ENCODE peak calls at places on chromosome 4, in four cellular contexts. Y, S, K and Z are unnamed samples.

GRCh38 chr4:99587803-99588202 is 13.2 kb downstream of the MTTP start:
- DNase-seq in Y (no peak), S (no peak), K (no peak), Z (no peak)

GRCh38 chr4:98663226-98664006 is 5.0 kb upstream of the TSPAN5 start:
- DNase-seq in Y (no peak), S (peak), K (peak), Z (peak)

GRCh38 chr4:176548571-176548970 is 228.8 kb downstream of the SPCS3 start:
- DNase-seq in Y (no peak), S (no peak), K (no peak), Z (no peak)

GRCh38 chr4:79613269-79613995 is 205.4 kb upstream of the GK2 start:
- DNase-seq in Y (no peak), S (no peak), K (no peak), Z (no peak)

GRCh38 chr4:59881632-59882031 is 1318.5 kb upstream of the ADGRL3 start:
- DNase-seq in Y (no peak), S (no peak), K (no peak), Z (no peak)

GRCh38 chr4:40253906-40254305 is 57.1 kb downstream of the RHOH start:
- DNase-seq in Y (no peak), S (no peak), K (no peak), Z (no peak)

GRCh38 chr4:30757357-30757756 is 37.2 kb downstream of the PCDH7 start:
- DNase-seq in Y (peak), S (no peak), K (no peak), Z (no peak)

GRCh38 chr4:183950536-183950935 is 45.4 kb downstream of the STOX2 start:
- DNase-seq in Y (no peak), S (no peak), K (no peak), Z (no peak)

GRCh38 chr4:116702949-116703348 is 382.4 kb downstream of the TRAM1L1 start:
- DNase-seq in Y (no peak), S (no peak), K (no peak), Z (no peak)

GRCh38 chr4:120052840-120053239 is 13.8 kb downstream of the MAD2L1 start:
- DNase-seq in Y (peak), S (no peak), K (no peak), Z (no peak)

GRCh38 chr4:8834681-8835220 is 36.9 kb downstream of the HMX1 start:
- DNase-seq in Y (no peak), S (no peak), K (no peak), Z (no peak)

GRCh38 chr4:155953151-155954117 is at the start of gene CTSO:
- DNase-seq in Y (peak), S (peak), K (peak), Z (peak)

GRCh38 chr4:88599714-88600113 is 7.4 kb downstream of the HERC3 start:
- DNase-seq in Y (no peak), S (no peak), K (no peak), Z (no peak)

GRCh38 chr4:97987019-97987648 is 156.1 kb downstream of the STPG2 start:
- DNase-seq in Y (no peak), S (no peak), K (no peak), Z (no peak)

GRCh38 chr4:103011378-103012025 is 8.0 kb downstream of the SLC9B1 start:
- DNase-seq in Y (no peak), S (no peak), K (no peak), Z (no peak)

GRCh38 chr4:121070274-121070673 is 2.1 kb downstream of the NDNF start:
- DNase-seq in Y (no peak), S (no peak), K (no peak), Z (no peak)

GRCh38 chr4:67873116-67873515 is 10.7 kb downstream of the TMPRSS11D start:
- DNase-seq in Y (no peak), S (no peak), K (no peak), Z (no peak)

GRCh38 chr4:8391972-8392371 is 48.6 kb downstream of the ACOX3 start:
- DNase-seq in Y (peak), S (no peak), K (no peak), Z (no peak)

GRCh38 chr4:147056951-147057630 is 111.4 kb upstream of the TTC29 start:
- DNase-seq in Y (no peak), S (no peak), K (no peak), Z (no peak)

GRCh38 chr4:6019316-6020263 is 1.4 kb upstream of the C4orf50 start:
- DNase-seq in Y (peak), S (peak), K (no peak), Z (no peak)